ENCODE peak calls at places on chromosomes 11 and 22, in nine cellular contexts. O is Peyer's patch; Z is stimulated activated CD4-positive, alpha-beta T cell treated with anti-CD3 and anti-CD28 coated beads, TNF-alpha, amount 100 ng/mL, for 24 hours; E is body of pancreas; U is NCI-H1417; G is right cardiac atrium; X is NCI-H2171; S is HFFc6; V is GM20000. M is an unnamed sample.

GRCh38 chr11:61777234-61778090 is 14.9 kb downstream of the TMEM258 start:
- DNase-seq in G (peak), Z (peak), V (peak), O (peak), X (no peak), E (peak), S (no peak), U (no peak), M (peak)

GRCh38 chr22:25448435-25449051 is 115.9 kb upstream of the GRK3 start:
- DNase-seq in G (no peak), U (no peak), V (peak), E (no peak), X (no peak), S (peak), Z (no peak), O (no peak), M (no peak)

GRCh38 chr22:49450521-49450920 is 377.2 kb downstream of the BRD1 start:
- DNase-seq in U (no peak), S (no peak), G (no peak), X (peak), Z (no peak), E (no peak), V (no peak), O (peak), M (no peak)

GRCh38 chr22:50576070-50576469 is 2.2 kb downstream of the CPT1B start:
- DNase-seq in S (peak), E (no peak), U (no peak), Z (no peak), G (no peak), O (no peak), V (no peak), X (no peak), M (no peak)

GRCh38 chr11:78812513-78813293 is 238.0 kb upstream of the NARS2 start:
- DNase-seq in E (no peak), U (peak), V (no peak), X (no peak), S (no peak), G (peak), O (no peak), Z (no peak), M (no peak)

GRCh38 chr22:40128989-40129388 is 48.7 kb upstream of the TNRC6B start:
- DNase-seq in O (peak), X (no peak), U (no peak), S (no peak), V (peak), G (no peak), E (no peak), Z (no peak), M (no peak)

GRCh38 chr11:28058333-28058732 is 49.6 kb downstream of the KIF18A start:
- DNase-seq in E (no peak), S (peak), O (no peak), U (no peak), G (no peak), V (no peak), X (no peak), Z (no peak), M (peak)

GRCh38 chr22:26314656-26315055 is 114.4 kb upstream of the ASPHD2 start:
- DNase-seq in V (no peak), S (no peak), Z (no peak), O (no peak), E (no peak), G (no peak), X (no peak), U (no peak), M (no peak)

GRCh38 chr11:34263462-34264186 is 94.2 kb downstream of the ABTB2 start:
- DNase-seq in S (peak), G (no peak), X (peak), E (peak), O (peak), U (no peak), Z (no peak), V (no peak), M (peak)

GRCh38 chr11:36792870-36793541 is 195.0 kb upstream of the RAG2 start:
- DNase-seq in E (no peak), V (no peak), O (no peak), Z (no peak), S (no peak), G (no peak), X (no peak), U (no peak), M (no peak)

M was measured in testis.